ENCODE peak calls at places on chromosomes 4 and X, in nine cellular contexts. One of them, this sample, is unnamed.

GRCh38 chr4:62881901-62882300 is 1527.3 kb downstream of the TECRL start:
- DNase-seq in fibroblast of the aortic adventitia: no peak
- DNase-seq in GM12865: no peak
- DNase-seq in neural progenitor cell: no peak
- DNase-seq in lung: no peak
- DNase-seq in kidney epithelial cell: no peak
- DNase-seq in H7: no peak
- DNase-seq in cardiac fibroblast: no peak
- DNase-seq in tibial artery: no peak
- DNase-seq in this sample: no peak

GRCh38 chrX:7941390-7942042 is 14.3 kb upstream of the PNPLA4 start:
- DNase-seq in fibroblast of the aortic adventitia: peak
- DNase-seq in GM12865: peak
- DNase-seq in neural progenitor cell: peak
- DNase-seq in lung: no peak
- DNase-seq in kidney epithelial cell: no peak
- DNase-seq in H7: no peak
- DNase-seq in cardiac fibroblast: peak
- DNase-seq in tibial artery: no peak
- DNase-seq in this sample: no peak

GRCh38 chr4:134762053-134762452 is 560.5 kb upstream of the PABPC4L start:
- DNase-seq in fibroblast of the aortic adventitia: no peak
- DNase-seq in GM12865: no peak
- DNase-seq in neural progenitor cell: no peak
- DNase-seq in lung: no peak
- DNase-seq in kidney epithelial cell: no peak
- DNase-seq in H7: peak
- DNase-seq in cardiac fibroblast: no peak
- DNase-seq in tibial artery: no peak
- DNase-seq in this sample: peak

GRCh38 chr4:127000090-127000489 is 632.7 kb upstream of the INTU start:
- DNase-seq in fibroblast of the aortic adventitia: no peak
- DNase-seq in GM12865: no peak
- DNase-seq in neural progenitor cell: no peak
- DNase-seq in lung: no peak
- DNase-seq in kidney epithelial cell: no peak
- DNase-seq in H7: no peak
- DNase-seq in cardiac fibroblast: no peak
- DNase-seq in tibial artery: no peak
- DNase-seq in this sample: no peak

GRCh38 chrX:154775611-154776349 is 13.1 kb downstream of the DKC1 start:
- DNase-seq in fibroblast of the aortic adventitia: no peak
- DNase-seq in GM12865: peak
- DNase-seq in neural progenitor cell: no peak
- DNase-seq in lung: no peak
- DNase-seq in kidney epithelial cell: no peak
- DNase-seq in H7: no peak
- DNase-seq in cardiac fibroblast: no peak
- DNase-seq in tibial artery: no peak
- DNase-seq in this sample: no peak

GRCh38 chr4:112234952-112235609 is 3.5 kb downstream of the AP1AR start:
- DNase-seq in fibroblast of the aortic adventitia: peak
- DNase-seq in GM12865: peak
- DNase-seq in neural progenitor cell: peak
- DNase-seq in lung: peak
- DNase-seq in kidney epithelial cell: peak
- DNase-seq in H7: peak
- DNase-seq in cardiac fibroblast: peak
- DNase-seq in tibial artery: peak
- DNase-seq in this sample: peak

GRCh38 chr4:77009511-77010120 is 60.1 kb downstream of the SEPTIN11 start:
- DNase-seq in fibroblast of the aortic adventitia: no peak
- DNase-seq in GM12865: no peak
- DNase-seq in neural progenitor cell: no peak
- DNase-seq in lung: no peak
- DNase-seq in kidney epithelial cell: no peak
- DNase-seq in H7: no peak
- DNase-seq in cardiac fibroblast: no peak
- DNase-seq in tibial artery: no peak
- DNase-seq in this sample: no peak

GRCh38 chr4:24473309-24473721 is 111.0 kb downstream of the DHX15 start:
- DNase-seq in fibroblast of the aortic adventitia: peak
- DNase-seq in GM12865: no peak
- DNase-seq in neural progenitor cell: peak
- DNase-seq in lung: no peak
- DNase-seq in kidney epithelial cell: no peak
- DNase-seq in H7: peak
- DNase-seq in cardiac fibroblast: peak
- DNase-seq in tibial artery: no peak
- DNase-seq in this sample: peak

GRCh38 chr4:73897380-73898136 is 28.4 kb downstream of the CXCL1 start:
- DNase-seq in fibroblast of the aortic adventitia: peak
- DNase-seq in GM12865: no peak
- DNase-seq in neural progenitor cell: no peak
- DNase-seq in lung: no peak
- DNase-seq in kidney epithelial cell: no peak
- DNase-seq in H7: no peak
- DNase-seq in cardiac fibroblast: peak
- DNase-seq in tibial artery: no peak
- DNase-seq in this sample: no peak

GRCh38 chrX:115591420-115591819 is 30.4 kb downstream of the PLS3 start:
- DNase-seq in fibroblast of the aortic adventitia: no peak
- DNase-seq in GM12865: no peak
- DNase-seq in neural progenitor cell: no peak
- DNase-seq in lung: no peak
- DNase-seq in kidney epithelial cell: no peak
- DNase-seq in H7: no peak
- DNase-seq in cardiac fibroblast: no peak
- DNase-seq in tibial artery: no peak
- DNase-seq in this sample: no peak

GRCh38 chrX:143472334-143472938 is 44.8 kb downstream of the SPANXN3 start:
- DNase-seq in fibroblast of the aortic adventitia: no peak
- DNase-seq in GM12865: no peak
- DNase-seq in neural progenitor cell: no peak
- DNase-seq in lung: no peak
- DNase-seq in kidney epithelial cell: peak
- DNase-seq in H7: no peak
- DNase-seq in cardiac fibroblast: no peak
- DNase-seq in tibial artery: no peak
- DNase-seq in this sample: no peak

GRCh38 chr4:2252530-2252924 is 9.4 kb downstream of the MXD4 start:
- DNase-seq in fibroblast of the aortic adventitia: no peak
- DNase-seq in GM12865: no peak
- DNase-seq in neural progenitor cell: no peak
- DNase-seq in lung: no peak
- DNase-seq in kidney epithelial cell: no peak
- DNase-seq in H7: no peak
- DNase-seq in cardiac fibroblast: no peak
- DNase-seq in tibial artery: peak
- DNase-seq in this sample: no peak

GRCh38 chr4:35538807-35539206 is 705.5 kb downstream of the ARAP2 start:
- DNase-seq in fibroblast of the aortic adventitia: no peak
- DNase-seq in GM12865: no peak
- DNase-seq in neural progenitor cell: no peak
- DNase-seq in lung: no peak
- DNase-seq in kidney epithelial cell: no peak
- DNase-seq in H7: no peak
- DNase-seq in cardiac fibroblast: no peak
- DNase-seq in tibial artery: no peak
- DNase-seq in this sample: no peak

GRCh38 chr4:3702551-3703221 is 63.5 kb upstream of the ADRA2C start:
- DNase-seq in fibroblast of the aortic adventitia: no peak
- DNase-seq in GM12865: no peak
- DNase-seq in neural progenitor cell: no peak
- DNase-seq in lung: no peak
- DNase-seq in kidney epithelial cell: no peak
- DNase-seq in H7: no peak
- DNase-seq in cardiac fibroblast: no peak
- DNase-seq in tibial artery: no peak
- DNase-seq in this sample: no peak

GRCh38 chrX:66126671-66127070 is 37.4 kb upstream of the HEPH start:
- DNase-seq in fibroblast of the aortic adventitia: no peak
- DNase-seq in GM12865: no peak
- DNase-seq in neural progenitor cell: peak
- DNase-seq in lung: no peak
- DNase-seq in kidney epithelial cell: no peak
- DNase-seq in H7: no peak
- DNase-seq in cardiac fibroblast: no peak
- DNase-seq in tibial artery: no peak
- DNase-seq in this sample: no peak

DNA sequence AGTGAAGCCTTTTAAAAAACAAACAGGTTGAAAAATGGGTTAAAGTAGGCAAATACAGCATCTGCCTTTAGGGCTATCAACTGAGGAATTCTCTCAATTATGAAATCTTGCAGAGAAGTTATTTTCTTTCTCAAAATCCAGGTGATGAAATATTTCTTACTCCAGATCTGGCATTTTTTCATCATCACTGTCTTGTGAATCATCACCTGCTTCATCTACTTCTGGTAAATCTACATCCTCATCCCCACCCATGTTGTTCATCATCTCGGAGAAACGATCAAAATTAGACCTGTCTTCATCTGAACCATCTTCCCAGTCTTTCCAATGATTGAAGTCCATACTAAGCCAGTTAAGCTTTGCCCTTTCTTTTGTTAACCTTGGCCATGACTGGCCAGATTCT is 33.3 kb upstream of the HPF1 start:
- DNase-seq in fibroblast of the aortic adventitia: no peak
- DNase-seq in GM12865: no peak
- DNase-seq in neural progenitor cell: no peak
- DNase-seq in lung: no peak
- DNase-seq in kidney epithelial cell: no peak
- DNase-seq in H7: no peak
- DNase-seq in cardiac fibroblast: peak
- DNase-seq in tibial artery: no peak
- DNase-seq in this sample: no peak
- H3K4me3 ChIP-seq in fibroblast of the aortic adventitia: no peak
- H3K4me3 ChIP-seq in GM12865: no peak
- H3K4me3 ChIP-seq in neural progenitor cell: peak
- H3K4me3 ChIP-seq in lung: no peak
- H3K4me3 ChIP-seq in kidney epithelial cell: no peak
- H3K4me3 ChIP-seq in H7: no peak
- H3K4me3 ChIP-seq in cardiac fibroblast: no peak
- H3K4me3 ChIP-seq in tibial artery: no peak
- H3K4me3 ChIP-seq in this sample: no peak

DNA sequence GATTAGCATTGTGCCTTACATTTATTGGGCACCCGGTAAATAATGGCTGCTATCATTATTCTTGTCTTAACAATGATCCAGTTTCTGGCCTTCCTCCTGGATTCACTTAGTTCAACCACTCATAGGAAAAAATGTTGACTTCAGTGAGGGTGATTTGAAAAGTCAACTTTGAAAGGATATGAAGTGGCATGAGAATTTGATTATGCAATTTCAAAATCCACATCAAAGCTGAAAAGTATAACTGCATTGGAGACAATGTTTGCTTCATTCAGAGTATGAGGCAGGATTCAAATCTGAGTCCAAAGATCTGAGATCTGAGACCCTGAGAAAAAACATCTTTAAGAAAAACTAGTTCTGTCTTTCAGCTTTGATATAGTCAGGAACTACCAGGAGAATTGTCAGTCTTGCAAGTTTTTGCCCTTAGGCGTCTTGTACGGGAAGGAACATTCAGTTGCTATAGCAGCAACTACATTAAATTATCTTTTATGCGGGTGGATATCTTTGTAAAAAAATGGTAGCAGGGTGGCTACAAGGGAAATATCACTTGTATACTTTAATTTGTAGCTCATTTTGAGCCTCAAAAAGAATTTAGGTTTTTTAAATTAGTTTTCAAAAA is 587.5 kb upstream of the LCORL start:
- DNase-seq in fibroblast of the aortic adventitia: no peak
- DNase-seq in GM12865: no peak
- DNase-seq in neural progenitor cell: no peak
- DNase-seq in lung: no peak
- DNase-seq in kidney epithelial cell: no peak
- DNase-seq in H7: no peak
- DNase-seq in cardiac fibroblast: no peak
- DNase-seq in tibial artery: no peak
- DNase-seq in this sample: no peak
- H3K4me3 ChIP-seq in fibroblast of the aortic adventitia: no peak
- H3K4me3 ChIP-seq in GM12865: no peak
- H3K4me3 ChIP-seq in neural progenitor cell: no peak
- H3K4me3 ChIP-seq in lung: no peak
- H3K4me3 ChIP-seq in kidney epithelial cell: no peak
- H3K4me3 ChIP-seq in H7: no peak
- H3K4me3 ChIP-seq in cardiac fibroblast: no peak
- H3K4me3 ChIP-seq in tibial artery: no peak
- H3K4me3 ChIP-seq in this sample: no peak

GRCh38 chr4:162705130-162705803 is 461.4 kb downstream of the NAF1 start:
- DNase-seq in fibroblast of the aortic adventitia: no peak
- DNase-seq in GM12865: no peak
- DNase-seq in neural progenitor cell: no peak
- DNase-seq in lung: no peak
- DNase-seq in kidney epithelial cell: no peak
- DNase-seq in H7: no peak
- DNase-seq in cardiac fibroblast: no peak
- DNase-seq in tibial artery: no peak
- DNase-seq in this sample: no peak
- H3K4me3 ChIP-seq in fibroblast of the aortic adventitia: no peak
- H3K4me3 ChIP-seq in GM12865: no peak
- H3K4me3 ChIP-seq in neural progenitor cell: no peak
- H3K4me3 ChIP-seq in lung: no peak
- H3K4me3 ChIP-seq in kidney epithelial cell: no peak
- H3K4me3 ChIP-seq in H7: no peak
- H3K4me3 ChIP-seq in cardiac fibroblast: no peak
- H3K4me3 ChIP-seq in tibial artery: no peak
- H3K4me3 ChIP-seq in this sample: no peak

GRCh38 chr4:169658970-169659735 is 38.8 kb downstream of the CLCN3 start:
- DNase-seq in fibroblast of the aortic adventitia: peak
- DNase-seq in GM12865: no peak
- DNase-seq in neural progenitor cell: peak
- DNase-seq in lung: no peak
- DNase-seq in kidney epithelial cell: no peak
- DNase-seq in H7: no peak
- DNase-seq in cardiac fibroblast: no peak
- DNase-seq in tibial artery: no peak
- DNase-seq in this sample: no peak
- H3K4me3 ChIP-seq in fibroblast of the aortic adventitia: peak
- H3K4me3 ChIP-seq in GM12865: peak
- H3K4me3 ChIP-seq in neural progenitor cell: peak
- H3K4me3 ChIP-seq in lung: no peak
- H3K4me3 ChIP-seq in kidney epithelial cell: no peak
- H3K4me3 ChIP-seq in H7: no peak
- H3K4me3 ChIP-seq in cardiac fibroblast: no peak
- H3K4me3 ChIP-seq in tibial artery: peak
- H3K4me3 ChIP-seq in this sample: peak

GRCh38 chrX:1778817-1779216 is 164.0 kb downstream of the ASMT start:
- DNase-seq in fibroblast of the aortic adventitia: no peak
- DNase-seq in GM12865: no peak
- DNase-seq in neural progenitor cell: no peak
- DNase-seq in lung: no peak
- DNase-seq in kidney epithelial cell: no peak
- DNase-seq in H7: no peak
- DNase-seq in cardiac fibroblast: peak
- DNase-seq in tibial artery: no peak
- DNase-seq in this sample: no peak
- H3K4me3 ChIP-seq in fibroblast of the aortic adventitia: no peak
- H3K4me3 ChIP-seq in GM12865: no peak
- H3K4me3 ChIP-seq in neural progenitor cell: no peak
- H3K4me3 ChIP-seq in lung: no peak
- H3K4me3 ChIP-seq in kidney epithelial cell: no peak
- H3K4me3 ChIP-seq in H7: no peak
- H3K4me3 ChIP-seq in cardiac fibroblast: no peak
- H3K4me3 ChIP-seq in tibial artery: no peak
- H3K4me3 ChIP-seq in this sample: no peak